ENCODE peak calls at places on chromosomes 5 and 9, in four cellular contexts. U is activated gamma-delta T cell treated with anti-CD3 and anti-CD28 coated beads, Interleukin-2, amount 50 U/mL, for 16 hours; F is fibroblast of the conjunctiva; S is mesenchymal stem cell. L is an unnamed sample.

GRCh38 chr9:117035546-117035945 is 348.4 kb downstream of the TRIM32 start:
- DNase-seq in S (no peak), U (no peak), F (no peak), L (no peak)

GRCh38 chr5:177557796-177558195 is 3.4 kb upstream of the FAM193B start:
- DNase-seq in F (no peak), U (no peak), S (no peak), L (no peak)

GRCh38 chr5:151082976-151083651 is 2.3 kb upstream of the TNIP1 start:
- DNase-seq in S (peak; percentile 50), F (no peak), U (no peak), L (peak; percentile 88)

GRCh38 chr5:132822650-132823480 is 7.6 kb downstream of the SHROOM1 start:
- DNase-seq in S (peak; percentile 44), U (no peak), F (no peak), L (no peak)

GRCh38 chr9:83266618-83267543 is 203.9 kb upstream of the RASEF start:
- DNase-seq in F (no peak), U (no peak), S (peak; percentile 3), L (no peak)

GRCh38 chr5:124148574-124148973 is 597.9 kb downstream of the ZNF608 start:
- DNase-seq in U (no peak), F (no peak), S (no peak), L (no peak)

GRCh38 chr9:86034863-86035734 is 64.3 kb downstream of the GOLM1 start:
- DNase-seq in U (no peak), S (peak; percentile 62), F (peak; percentile 38), L (no peak)

GRCh38 chr5:61824396-61824795 is 481.6 kb upstream of the KIF2A start:
- DNase-seq in S (no peak), F (no peak), U (no peak), L (no peak)

GRCh38 chr5:119426059-119426458 is 26.2 kb upstream of the HSD17B4 start:
- DNase-seq in F (no peak), U (no peak), S (no peak), L (no peak)

GRCh38 chr5:9774472-9775079 is 144.4 kb upstream of the TAS2R1 start:
- DNase-seq in S (peak; percentile 62), F (peak; percentile 39), U (no peak), L (no peak)

GRCh38 chr5:54115768-54116403 is 194.5 kb downstream of the ARL15 start:
- DNase-seq in F (no peak), U (no peak), S (no peak), L (no peak)

GRCh38 chr9:129350143-129350935 is 172.3 kb upstream of the IER5L start:
- DNase-seq in S (no peak), F (no peak), U (no peak), L (no peak)

GRCh38 chr9:83199240-83199639 is 136.3 kb upstream of the RASEF start:
- DNase-seq in F (peak; percentile 37), U (no peak), S (peak; percentile 26), L (no peak)

GRCh38 chr9:91428431-91428830 is 4.8 kb upstream of the NFIL3 start:
- DNase-seq in U (no peak), F (no peak), S (no peak), L (no peak)

GRCh38 chr5:61184708-61185107 is 22.4 kb upstream of the SMIM15 start:
- DNase-seq in U (no peak), F (no peak), S (peak; percentile 71), L (no peak)

GRCh38 chr5:56148453-56148971 is 84.6 kb downstream of the ANKRD55 start:
- DNase-seq in F (no peak), S (no peak), U (no peak), L (peak; percentile 76)

GRCh38 chr9:4836676-4837075 is 43.9 kb downstream of the RCL1 start:
- DNase-seq in F (no peak), U (no peak), S (no peak), L (no peak)

GRCh38 chr9:5518061-5518936 is 8.0 kb downstream of the PDCD1LG2 start:
- DNase-seq in S (no peak), U (no peak), F (no peak), L (no peak)

GRCh38 chr9:91001146-91001611 is 199.6 kb downstream of the SYK start:
- DNase-seq in F (peak; percentile 35), U (no peak), S (no peak), L (peak; percentile 25)

GRCh38 chr5:154971501-154971900 is 30.6 kb downstream of the MRPL22 start:
- DNase-seq in F (no peak), U (no peak), S (no peak), L (no peak)

GRCh38 chr5:132491368-132492364 is 1.1 kb upstream of the IRF1 start:
- DNase-seq in F (no peak), S (peak; percentile 46), U (no peak), L (peak; percentile 58)

GRCh38 chr9:111356567-111357244 is 26.7 kb upstream of the OR2K2 start:
- DNase-seq in S (peak; percentile 91), F (peak; percentile 86), U (no peak), L (no peak)

GRCh38 chr5:50856720-50857119 is 190.3 kb downstream of the PARP8 start:
- DNase-seq in F (no peak), U (no peak), S (no peak), L (no peak)

GRCh38 chr9:92308893-92309292 is 15.4 kb upstream of the IARS1 start:
- DNase-seq in F (no peak), U (no peak), S (no peak), L (no peak)

GRCh38 chr9:85172001-85172978 is 502.8 kb downstream of the NTRK2 start:
- DNase-seq in F (no peak), S (no peak), U (no peak), L (no peak)

GRCh38 chr5:78113689-78114088 is 180.8 kb downstream of the AP3B1 start:
- DNase-seq in S (no peak), F (no peak), U (no peak), L (no peak)

L was measured in activated CD4-positive, alpha-beta memory T cell treated with anti-CD3 and anti-CD28 coated beads for 36 hours.